ENCODE peak calls at places on chromosome 5, in four cellular contexts. One of them, this sample, is unnamed.

GRCh38 chr5:62001640-62002039 is 304.4 kb upstream of the KIF2A start:
- DNase-seq in neuronal stem cell: no peak
- DNase-seq in mesenchymal stem cell: no peak
- DNase-seq in H1: no peak
- DNase-seq in this sample: no peak

GRCh38 chr5:17670353-17670752 is 36.1 kb downstream of the TAF11L14 start:
- DNase-seq in neuronal stem cell: no peak
- DNase-seq in mesenchymal stem cell: no peak
- DNase-seq in H1: no peak
- DNase-seq in this sample: no peak

GRCh38 chr5:78984611-78985406 is at the start of gene ARSB:
- DNase-seq in neuronal stem cell: peak
- DNase-seq in mesenchymal stem cell: peak
- DNase-seq in H1: peak
- DNase-seq in this sample: peak

GRCh38 chr5:140524003-140524402 is 23.5 kb upstream of the EIF4EBP3 start:
- DNase-seq in neuronal stem cell: no peak
- DNase-seq in mesenchymal stem cell: no peak
- DNase-seq in H1: no peak
- DNase-seq in this sample: no peak

GRCh38 chr5:20241351-20241750 is 253.4 kb upstream of the CDH18 start:
- DNase-seq in neuronal stem cell: no peak
- DNase-seq in mesenchymal stem cell: no peak
- DNase-seq in H1: no peak
- DNase-seq in this sample: no peak

GRCh38 chr5:100119903-100120302 is 415.3 kb upstream of the FAM174A start:
- DNase-seq in neuronal stem cell: no peak
- DNase-seq in mesenchymal stem cell: no peak
- DNase-seq in H1: no peak
- DNase-seq in this sample: no peak

GRCh38 chr5:175478008-175478383 is 364 bp upstream of the SFXN1 start:
- DNase-seq in neuronal stem cell: no peak
- DNase-seq in mesenchymal stem cell: no peak
- DNase-seq in H1: no peak
- DNase-seq in this sample: no peak

GRCh38 chr5:145818604-145819003 is 16.5 kb downstream of the PRELID2 start:
- DNase-seq in neuronal stem cell: no peak
- DNase-seq in mesenchymal stem cell: no peak
- DNase-seq in H1: no peak
- DNase-seq in this sample: no peak

GRCh38 chr5:10235350-10235749 is 14.3 kb downstream of the ATPSCKMT start:
- DNase-seq in neuronal stem cell: no peak
- DNase-seq in mesenchymal stem cell: no peak
- DNase-seq in H1: no peak
- DNase-seq in this sample: peak

GRCh38 chr5:77143998-77144836 is 57.1 kb upstream of the ZBED3 start:
- DNase-seq in neuronal stem cell: peak
- DNase-seq in mesenchymal stem cell: peak
- DNase-seq in H1: peak
- DNase-seq in this sample: peak

GRCh38 chr5:139797856-139798510 is 2.4 kb downstream of the PSD2 start:
- DNase-seq in neuronal stem cell: no peak
- DNase-seq in mesenchymal stem cell: no peak
- DNase-seq in H1: no peak
- DNase-seq in this sample: no peak

GRCh38 chr5:111848374-111848914 is 91.5 kb upstream of the NREP start:
- DNase-seq in neuronal stem cell: no peak
- DNase-seq in mesenchymal stem cell: peak
- DNase-seq in H1: no peak
- DNase-seq in this sample: peak

GRCh38 chr5:38600334-38601045 is 44.0 kb upstream of the LIFR start:
- DNase-seq in neuronal stem cell: no peak
- DNase-seq in mesenchymal stem cell: peak
- DNase-seq in H1: no peak
- DNase-seq in this sample: peak

GRCh38 chr5:160287378-160288051 is 24.8 kb downstream of the CCNJL start:
- DNase-seq in neuronal stem cell: peak
- DNase-seq in mesenchymal stem cell: peak
- DNase-seq in H1: peak
- DNase-seq in this sample: no peak

GRCh38 chr5:53095931-53096525 is 13.5 kb downstream of the MOCS2 start:
- DNase-seq in neuronal stem cell: peak
- DNase-seq in mesenchymal stem cell: peak
- DNase-seq in H1: peak
- DNase-seq in this sample: peak

GRCh38 chr5:178793156-178793555 is 62.7 kb upstream of the ZNF354A start:
- DNase-seq in neuronal stem cell: no peak
- DNase-seq in mesenchymal stem cell: no peak
- DNase-seq in H1: peak
- DNase-seq in this sample: no peak

GRCh38 chr5:10498350-10498749 is 56.7 kb downstream of the ROPN1L start:
- DNase-seq in neuronal stem cell: no peak
- DNase-seq in mesenchymal stem cell: no peak
- DNase-seq in H1: no peak
- DNase-seq in this sample: no peak

GRCh38 chr5:172370648-172371248 is 83.6 kb downstream of the SH3PXD2B start:
- DNase-seq in neuronal stem cell: no peak
- DNase-seq in mesenchymal stem cell: peak
- DNase-seq in H1: no peak
- DNase-seq in this sample: peak

GRCh38 chr5:56656816-56657740 is 158.3 kb upstream of the MAP3K1 start:
- DNase-seq in neuronal stem cell: no peak
- DNase-seq in mesenchymal stem cell: no peak
- DNase-seq in H1: no peak
- DNase-seq in this sample: peak

GRCh38 chr5:140221697-140222223 is 46.8 kb downstream of the CYSTM1 start:
- DNase-seq in neuronal stem cell: no peak
- DNase-seq in mesenchymal stem cell: peak
- DNase-seq in H1: no peak
- DNase-seq in this sample: peak

GRCh38 chr5:143657814-143658395 is 154.1 kb upstream of the HMHB1 start:
- DNase-seq in neuronal stem cell: no peak
- DNase-seq in mesenchymal stem cell: no peak
- DNase-seq in H1: no peak
- DNase-seq in this sample: no peak

GRCh38 chr5:168086736-168087135 is 204.7 kb upstream of the WWC1 start:
- DNase-seq in neuronal stem cell: no peak
- DNase-seq in mesenchymal stem cell: no peak
- DNase-seq in H1: no peak
- DNase-seq in this sample: no peak

GRCh38 chr5:11383506-11384095 is 520.6 kb downstream of the CTNND2 start:
- DNase-seq in neuronal stem cell: no peak
- DNase-seq in mesenchymal stem cell: no peak
- DNase-seq in H1: no peak
- DNase-seq in this sample: no peak

GRCh38 chr5:53874409-53874808 is 314.0 kb downstream of the NDUFS4 start:
- DNase-seq in neuronal stem cell: no peak
- DNase-seq in mesenchymal stem cell: no peak
- DNase-seq in H1: no peak
- DNase-seq in this sample: no peak

GRCh38 chr5:112636288-112636731 is 101.4 kb upstream of the APC start:
- DNase-seq in neuronal stem cell: no peak
- DNase-seq in mesenchymal stem cell: no peak
- DNase-seq in H1: no peak
- DNase-seq in this sample: no peak

GRCh38 chr5:52864884-52865283 is 77.2 kb downstream of the ITGA1 start:
- DNase-seq in neuronal stem cell: no peak
- DNase-seq in mesenchymal stem cell: peak
- DNase-seq in H1: no peak
- DNase-seq in this sample: peak

GRCh38 chr5:140563554-140563953 is 844 bp downstream of the APBB3 start:
- DNase-seq in neuronal stem cell: no peak
- DNase-seq in mesenchymal stem cell: no peak
- DNase-seq in H1: no peak
- DNase-seq in this sample: no peak

GRCh38 chr5:79011219-79011836 is 26.2 kb upstream of the ARSB start:
- DNase-seq in neuronal stem cell: no peak
- DNase-seq in mesenchymal stem cell: no peak
- DNase-seq in H1: no peak
- DNase-seq in this sample: peak

GRCh38 chr5:108143581-108143980 is 238.3 kb downstream of the FBXL17 start:
- DNase-seq in neuronal stem cell: no peak
- DNase-seq in mesenchymal stem cell: peak
- DNase-seq in H1: no peak
- DNase-seq in this sample: peak

GRCh38 chr5:60945760-60946253 is 802 bp downstream of the NDUFAF2 start:
- DNase-seq in neuronal stem cell: peak
- DNase-seq in mesenchymal stem cell: peak
- DNase-seq in H1: no peak
- DNase-seq in this sample: peak

GRCh38 chr5:67997148-67997547 is 218.4 kb upstream of the PIK3R1 start:
- DNase-seq in neuronal stem cell: no peak
- DNase-seq in mesenchymal stem cell: no peak
- DNase-seq in H1: no peak
- DNase-seq in this sample: no peak
- H2BK5ac ChIP-seq in neuronal stem cell: no peak
- H2BK5ac ChIP-seq in mesenchymal stem cell: no peak
- H2BK5ac ChIP-seq in H1: no peak
- H2BK5ac ChIP-seq in this sample: no peak

GRCh38 chr5:80408976-80409926 is 1.4 kb downstream of the ZFYVE16 start:
- DNase-seq in neuronal stem cell: no peak
- DNase-seq in mesenchymal stem cell: peak
- DNase-seq in H1: no peak
- DNase-seq in this sample: peak
- H2AFZ ChIP-seq in neuronal stem cell: no peak
- H2AFZ ChIP-seq in mesenchymal stem cell: no peak
- H2AFZ ChIP-seq in H1: no peak
- H2AFZ ChIP-seq in this sample: no peak

GRCh38 chr5:116361979-116362577 is 212.5 kb downstream of the SEMA6A start:
- DNase-seq in neuronal stem cell: no peak
- DNase-seq in mesenchymal stem cell: no peak
- DNase-seq in H1: no peak
- DNase-seq in this sample: no peak
- H3K4me3 ChIP-seq in neuronal stem cell: no peak
- H3K4me3 ChIP-seq in mesenchymal stem cell: peak
- H3K4me3 ChIP-seq in H1: peak
- H3K4me3 ChIP-seq in this sample: no peak

GRCh38 chr5:136000147-136000546 is 28.6 kb upstream of the TGFBI start:
- DNase-seq in neuronal stem cell: no peak
- DNase-seq in mesenchymal stem cell: no peak
- DNase-seq in H1: no peak
- DNase-seq in this sample: no peak

GRCh38 chr5:135998889-135999288 is 29.9 kb upstream of the TGFBI start:
- DNase-seq in neuronal stem cell: no peak
- DNase-seq in mesenchymal stem cell: no peak
- DNase-seq in H1: no peak
- DNase-seq in this sample: no peak

GRCh38 chr5:136000937-136001336 is 27.9 kb upstream of the TGFBI start:
- DNase-seq in neuronal stem cell: no peak
- DNase-seq in mesenchymal stem cell: no peak
- DNase-seq in H1: no peak
- DNase-seq in this sample: no peak

GRCh38 chr5:135999396-136000139 is 29.2 kb upstream of the TGFBI start:
- DNase-seq in neuronal stem cell: no peak
- DNase-seq in mesenchymal stem cell: peak
- DNase-seq in H1: no peak
- DNase-seq in this sample: peak

GRCh38 chr5:136001531-136001930 is 27.3 kb upstream of the TGFBI start:
- DNase-seq in neuronal stem cell: no peak
- DNase-seq in mesenchymal stem cell: no peak
- DNase-seq in H1: no peak
- DNase-seq in this sample: peak
- H2BK5ac ChIP-seq in neuronal stem cell: no peak
- H2BK5ac ChIP-seq in mesenchymal stem cell: no peak
- H2BK5ac ChIP-seq in H1: no peak
- H2BK5ac ChIP-seq in this sample: peak

DNA sequence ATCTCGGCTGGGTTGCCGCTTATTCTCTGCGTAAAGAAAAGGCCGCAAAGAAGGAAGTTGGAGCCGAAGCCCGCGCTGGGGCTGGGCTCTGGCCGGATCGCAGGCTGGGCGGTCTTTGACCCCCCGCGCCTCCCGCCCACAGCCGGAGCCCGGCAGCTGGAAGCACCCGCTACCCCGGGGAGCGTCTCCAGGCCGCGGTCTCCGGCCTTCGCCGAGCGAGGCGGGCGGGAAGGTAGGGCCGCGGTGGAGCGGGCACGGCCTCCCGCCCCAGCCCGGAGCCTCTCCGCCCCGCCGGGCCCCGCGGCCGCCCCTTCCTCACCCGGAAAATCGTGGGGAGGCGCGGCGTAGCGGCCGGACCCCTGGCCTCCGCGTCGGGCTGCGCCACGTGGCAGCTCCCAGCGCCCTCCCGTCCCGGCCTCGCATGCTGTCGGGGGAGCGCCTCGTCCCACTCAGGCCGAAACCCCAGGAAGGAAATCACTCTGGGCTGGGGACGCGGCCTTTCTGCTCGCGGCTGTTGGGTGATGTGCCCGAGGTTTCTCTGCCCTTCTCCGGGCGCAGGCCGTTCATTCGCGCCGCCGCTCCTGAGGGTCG is 11.9 kb downstream of the FOXD1 start:
- DNase-seq in neuronal stem cell: no peak
- DNase-seq in mesenchymal stem cell: no peak
- DNase-seq in H1: no peak
- DNase-seq in this sample: no peak
- H2AFZ ChIP-seq in neuronal stem cell: peak
- H2AFZ ChIP-seq in mesenchymal stem cell: peak
- H2AFZ ChIP-seq in H1: no peak
- H2AFZ ChIP-seq in this sample: peak

DNA sequence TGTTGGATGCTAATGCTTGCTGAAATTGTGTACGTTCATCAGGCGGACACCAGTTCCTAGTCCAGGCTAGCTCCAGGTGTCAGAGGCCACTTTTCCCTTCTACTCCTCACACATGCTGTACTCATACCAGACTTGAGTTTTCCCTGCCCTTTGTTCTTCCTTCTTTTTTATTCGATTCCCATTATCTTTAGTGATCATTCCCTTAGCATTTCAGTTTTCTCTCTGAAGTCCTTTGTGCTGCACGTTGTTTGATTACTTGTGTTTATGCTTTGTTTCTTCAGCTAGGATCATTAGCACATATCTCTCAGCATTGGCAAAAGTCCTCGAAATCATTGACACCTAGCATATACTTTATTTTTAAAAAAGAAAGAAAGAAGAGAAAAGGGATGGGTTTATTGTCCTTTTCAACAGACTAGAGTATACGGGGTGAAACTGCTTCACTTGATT is 409 bp upstream of the COX7C start:
- DNase-seq in neuronal stem cell: no peak
- DNase-seq in mesenchymal stem cell: no peak
- DNase-seq in H1: no peak
- DNase-seq in this sample: no peak
- H3K4me3 ChIP-seq in neuronal stem cell: no peak
- H3K4me3 ChIP-seq in mesenchymal stem cell: no peak
- H3K4me3 ChIP-seq in H1: peak
- H3K4me3 ChIP-seq in this sample: no peak

DNA sequence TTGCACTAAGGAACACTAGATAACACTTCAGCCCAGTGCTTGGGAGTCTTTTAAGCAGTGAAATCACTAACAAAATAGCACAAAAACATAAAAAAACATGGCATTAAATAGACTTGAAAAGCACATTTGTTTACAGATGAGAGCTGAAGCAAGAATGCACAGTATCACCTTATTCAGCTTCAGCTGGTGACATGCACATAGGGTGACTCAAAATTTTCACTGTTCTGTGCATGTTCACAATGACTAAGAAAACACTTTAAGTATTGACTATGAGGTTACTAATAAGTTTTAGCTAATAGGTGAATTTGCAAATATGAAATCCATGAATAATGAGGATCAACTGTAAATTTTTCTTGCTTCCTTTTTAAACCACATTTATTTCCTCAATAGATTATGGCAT is 293.8 kb upstream of the TARS1 start:
- DNase-seq in neuronal stem cell: no peak
- DNase-seq in mesenchymal stem cell: peak
- DNase-seq in H1: no peak
- DNase-seq in this sample: peak
- H2BK5ac ChIP-seq in neuronal stem cell: no peak
- H2BK5ac ChIP-seq in mesenchymal stem cell: no peak
- H2BK5ac ChIP-seq in H1: no peak
- H2BK5ac ChIP-seq in this sample: peak

This sample was measured in IMR-90.